ENCODE peak calls at places on chromosomes 4 and X, in four cellular contexts. V is H1, T is GM12891, G is HepG2. R is an unnamed sample.

GRCh38 chr4:150258569-150258968 is 180.3 kb downstream of the DCLK2 start:
- DNase-seq in V (no peak), T (no peak), G (no peak), R (no peak)

GRCh38 chr4:148831945-148832344 is 389.7 kb upstream of the NR3C2 start:
- DNase-seq in V (no peak), T (no peak), G (no peak), R (no peak)

GRCh38 chrX:130330146-130330545 is 9.6 kb upstream of the SLC25A14 start:
- DNase-seq in V (no peak), T (no peak), G (no peak), R (no peak)

GRCh38 chr4:152738812-152739211 is 40.7 kb downstream of the TIGD4 start:
- DNase-seq in V (no peak), T (no peak), G (no peak), R (no peak)

GRCh38 chr4:169485791-169486742 is 126.3 kb downstream of the NEK1 start:
- DNase-seq in V (peak), T (no peak), G (peak), R (no peak)

GRCh38 chr4:7714176-7714575 is 225.5 kb downstream of the AFAP1 start:
- DNase-seq in V (no peak), T (no peak), G (no peak), R (no peak)

GRCh38 chr4:183402771-183403170 is 41.7 kb upstream of the CDKN2AIP start:
- DNase-seq in V (no peak), T (no peak), G (no peak), R (no peak)

GRCh38 chrX:43974076-43974475 is 886 bp upstream of the NDP start:
- DNase-seq in V (no peak), T (no peak), G (no peak), R (no peak)

GRCh38 chrX:54452920-54453319 is 12.7 kb downstream of the TSR2 start:
- DNase-seq in V (no peak), T (no peak), G (peak), R (no peak)

GRCh38 chr4:38868055-38868965 is 704 bp downstream of the FAM114A1 start:
- DNase-seq in V (peak), T (no peak), G (no peak), R (no peak)

GRCh38 chr4:68310651-68311247 is 39.1 kb downstream of the YTHDC1 start:
- DNase-seq in V (no peak), T (no peak), G (no peak), R (no peak)

GRCh38 chr4:87216469-87216868 is 3.9 kb downstream of the KLHL8 start:
- DNase-seq in V (no peak), T (no peak), G (no peak), R (no peak)

GRCh38 chr4:180028682-180029081 is 2214.5 kb upstream of the TENM3 start:
- DNase-seq in V (peak), T (no peak), G (peak), R (no peak)

GRCh38 chrX:56751071-56751470 is 22.0 kb downstream of the NBDY start:
- DNase-seq in V (no peak), T (no peak), G (no peak), R (no peak)

GRCh38 chr4:6703786-6704185 is 5.9 kb downstream of the MRFAP1L1 start:
- DNase-seq in V (no peak), T (no peak), G (peak), R (no peak)

GRCh38 chrX:72685018-72685417 is 29.1 kb downstream of the PHKA1 start:
- DNase-seq in V (no peak), T (no peak), G (no peak), R (no peak)

GRCh38 chrX:93932471-93933220 is 258.6 kb downstream of the FAM133A start:
- DNase-seq in V (no peak), T (no peak), G (no peak), R (no peak)

GRCh38 chrX:110341189-110342035 is 17.2 kb upstream of the RTL9 start:
- DNase-seq in V (no peak), T (no peak), G (no peak), R (no peak)

GRCh38 chr4:111230265-111230664 is 607.4 kb upstream of the PITX2 start:
- DNase-seq in V (no peak), T (no peak), G (no peak), R (no peak)

GRCh38 chr4:176270669-176271068 is 1.6 kb upstream of the ASB5 start:
- DNase-seq in V (no peak), T (no peak), G (peak), R (no peak)

GRCh38 chrX:43629229-43629628 is 26.9 kb upstream of the MAOA start:
- DNase-seq in V (no peak), T (no peak), G (peak), R (no peak)

GRCh38 chrX:45803383-45803921 is 602.8 kb upstream of the DIPK2B start:
- DNase-seq in V (no peak), T (no peak), G (no peak), R (no peak)

GRCh38 chrX:18149454-18149853 is 71.2 kb downstream of the BEND2 start:
- DNase-seq in V (no peak), T (no peak), G (peak), R (no peak)

GRCh38 chr4:40395908-40396806 is 61.0 kb downstream of the CHRNA9 start:
- DNase-seq in V (no peak), T (no peak), G (peak), R (no peak)

GRCh38 chrX:41045960-41046567 is 39.2 kb upstream of the USP9X start:
- DNase-seq in V (no peak), T (no peak), G (no peak), R (no peak)

GRCh38 chr4:168630445-168631187 is 133.8 kb downstream of the PALLD start:
- DNase-seq in V (no peak), T (no peak), G (no peak), R (no peak)

GRCh38 chrX:37060999-37061398 is 52.8 kb downstream of the FAM47C start:
- DNase-seq in V (no peak), T (no peak), G (peak), R (no peak)

GRCh38 chrX:131854586-131854985 is 168.5 kb upstream of the STK26 start:
- DNase-seq in V (no peak), T (no peak), G (no peak), R (no peak)

GRCh38 chr4:69689530-69690111 is 36.6 kb upstream of the UGT2A1 start:
- DNase-seq in V (no peak), T (no peak), G (peak), R (no peak)

DNA sequence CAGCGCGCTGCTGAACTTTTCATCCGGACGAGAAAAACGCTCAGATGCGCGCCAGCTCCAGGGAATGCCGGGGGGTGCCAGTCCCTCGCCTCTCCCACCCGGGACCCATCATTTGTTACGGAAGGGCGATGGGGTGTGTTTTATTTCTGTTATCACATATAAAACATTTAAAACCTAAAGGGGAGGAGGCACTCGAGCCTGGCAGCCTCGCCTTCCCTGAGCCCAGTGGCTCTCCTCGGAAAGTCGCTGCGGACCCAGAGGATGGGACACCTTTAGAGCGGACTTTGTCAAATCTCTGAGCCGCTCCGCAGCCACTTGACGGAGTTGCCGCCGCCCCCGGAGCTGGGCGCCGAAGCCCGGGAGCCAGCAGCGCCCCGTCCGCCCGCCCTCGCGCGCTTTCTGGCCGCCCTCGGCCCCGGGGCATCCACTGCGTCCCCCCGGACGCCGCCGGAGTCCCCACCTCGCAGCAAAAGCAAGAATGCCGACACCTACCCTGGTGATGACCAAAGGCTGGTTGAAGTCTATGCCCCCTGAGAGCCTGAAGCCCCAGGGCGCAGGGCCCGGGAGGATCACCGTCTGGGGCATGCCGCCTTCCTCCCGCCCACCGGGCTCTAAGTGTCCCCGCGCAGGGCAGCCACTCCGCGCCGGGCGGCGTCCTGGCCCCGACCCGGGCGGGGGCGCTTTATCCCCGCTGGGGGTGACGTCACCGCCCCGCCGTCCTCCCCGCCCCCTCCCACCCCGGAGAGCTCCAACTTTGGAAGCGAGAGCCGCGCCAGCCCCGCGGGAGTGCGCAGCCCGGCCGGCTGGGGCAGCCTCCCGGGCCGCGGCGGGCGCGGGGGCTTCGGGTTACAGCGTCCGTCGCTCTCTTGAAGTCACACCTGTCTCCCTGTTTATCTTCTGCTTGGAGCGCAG is at the start of gene PDLIM3:
- DNase-seq in V (peak), T (peak), G (peak), R (peak)
- TF ChIP-seq POLR2A in V (no peak), T (no peak), G (no peak), R (no peak)

GRCh38 chr4:123673971-123674370 is 277.4 kb downstream of the SPRY1 start:
- DNase-seq in V (no peak), T (no peak), G (no peak), R (no peak)
- TF ChIP-seq TAF1 in V (no peak), T (no peak), G (no peak), R (no peak)

GRCh38 chr4:107693132-107693531 is 26.9 kb downstream of the PAPSS1 start:
- DNase-seq in V (no peak), T (no peak), G (no peak), R (no peak)

GRCh38 chr4:107691378-107691777 is 28.7 kb downstream of the PAPSS1 start:
- DNase-seq in V (no peak), T (no peak), G (no peak), R (no peak)

GRCh38 chr4:107689912-107690587 is 30.0 kb downstream of the PAPSS1 start:
- DNase-seq in V (no peak), T (no peak), G (peak), R (no peak)

GRCh38 chr4:107688421-107688820 is 31.6 kb downstream of the PAPSS1 start:
- DNase-seq in V (no peak), T (no peak), G (no peak), R (no peak)

DNA sequence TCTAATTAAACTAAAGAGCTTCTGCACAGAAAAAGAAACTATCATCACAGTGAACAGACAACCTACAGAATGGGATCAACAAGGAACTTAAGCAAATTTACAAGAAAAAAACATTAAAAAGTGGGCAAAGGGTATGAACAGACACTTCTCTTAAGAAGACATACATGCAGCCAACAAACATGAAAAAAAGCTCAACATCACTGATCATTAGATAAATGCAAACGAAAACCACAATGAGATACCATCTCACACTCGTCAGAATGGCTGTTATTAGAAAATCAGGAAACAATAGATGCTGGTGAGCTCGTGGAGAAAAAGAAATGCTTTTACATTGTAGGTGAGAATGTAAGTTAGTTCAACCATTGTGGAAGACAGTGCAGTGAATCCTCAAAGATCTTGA is 27.8 kb downstream of the PAPSS1 start:
- DNase-seq in V (no peak), T (no peak), G (no peak), R (no peak)
- TF ChIP-seq POLR2AphosphoS5 in V (no peak), T (no peak), G (no peak), R (no peak)

GRCh38 chrX:11426712-11427081 is 133.5 kb downstream of the AMELX start:
- DNase-seq in V (no peak), T (no peak), G (no peak), R (no peak)

GRCh38 chrX:11424903-11425674 is 131.9 kb downstream of the AMELX start:
- DNase-seq in V (no peak), T (no peak), G (no peak), R (no peak)

GRCh38 chrX:11430266-11430665 is 137.1 kb downstream of the AMELX start:
- DNase-seq in V (no peak), T (no peak), G (no peak), R (no peak)

GRCh38 chrX:11429543-11430085 is 136.4 kb downstream of the AMELX start:
- DNase-seq in V (no peak), T (no peak), G (no peak), R (no peak)

DNA sequence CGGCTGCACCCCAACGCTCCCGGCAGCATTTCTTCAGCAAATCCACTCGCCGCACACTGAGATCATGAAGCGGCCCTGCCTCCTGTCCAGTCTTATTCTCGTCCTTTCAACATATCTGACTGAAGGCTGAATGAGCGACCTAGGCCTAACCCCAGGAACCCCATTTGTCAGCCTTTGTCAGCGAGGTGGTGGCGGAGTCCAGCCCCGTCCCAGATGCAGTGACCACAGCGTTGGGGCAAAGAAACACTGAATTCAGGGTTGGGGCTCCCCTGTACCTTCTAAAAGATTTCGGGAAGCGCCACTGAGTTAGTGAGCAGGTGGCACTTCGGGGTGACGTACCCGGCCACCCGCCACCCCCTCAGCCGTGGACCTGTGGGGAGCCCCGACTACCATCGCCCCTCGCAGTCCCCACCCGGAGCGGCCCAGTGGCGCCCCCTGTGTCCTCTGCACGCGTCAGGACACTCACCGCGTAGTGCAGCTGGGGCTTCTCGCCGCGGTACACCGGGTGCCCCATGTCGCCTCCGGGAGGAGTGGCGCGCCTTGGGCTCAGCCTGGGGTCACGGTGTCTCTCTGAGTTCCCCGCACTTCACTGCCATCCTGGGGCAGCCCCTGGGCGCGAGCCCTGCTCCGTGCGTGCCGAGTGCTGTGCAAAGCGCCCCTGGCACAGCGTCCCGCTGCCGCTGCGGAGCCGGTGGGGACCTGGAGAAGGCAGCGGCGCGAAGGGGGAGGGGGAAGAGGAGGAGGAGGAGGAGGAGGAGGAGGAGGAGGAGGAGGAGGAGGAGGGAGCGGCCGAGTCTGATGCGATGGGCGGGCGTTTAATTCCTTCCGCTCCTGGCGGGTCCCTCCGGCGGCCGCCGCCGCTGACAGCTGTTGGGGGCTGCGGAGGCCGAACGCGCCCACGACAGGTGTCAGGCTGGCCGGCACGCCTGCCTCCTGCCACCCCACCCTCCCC is 134.1 kb downstream of the AMELX start:
- DNase-seq in V (peak), T (no peak), G (no peak), R (peak)
- TF ChIP-seq POLR2A in V (no peak), T (no peak), G (no peak), R (no peak)